ENCODE peak calls at places on chromosome 18, in nine cellular contexts. D, V, W, L, R, B, K, E and S are unnamed samples.

GRCh38 chr18:59249186-59249774 is 24.0 kb downstream of the RAX start:
- DNase-seq in E (peak; percentile 8), V (peak; percentile 40), K (no peak), W (no peak), L (peak; percentile 45), D (no peak), B (peak; percentile 87), R (no peak), S (peak; percentile 59)

GRCh38 chr18:23689616-23690504 is 607 bp downstream of the LAMA3 start:
- DNase-seq in B (peak; percentile 81), L (peak; percentile 39), W (no peak), V (peak; percentile 9), E (no peak), D (peak; percentile 64), R (peak; percentile 33), K (peak; percentile 36), S (peak; percentile 38)

GRCh38 chr18:379665-380356 is 112.0 kb upstream of the THOC1 start:
- DNase-seq in K (peak; percentile 75), B (no peak), L (no peak), E (no peak), W (no peak), D (no peak), V (no peak), R (peak; percentile 73), S (peak; percentile 47)

GRCh38 chr18:59629894-59630293 is 67.3 kb downstream of the CCBE1 start:
- DNase-seq in K (no peak), E (no peak), D (no peak), B (no peak), W (no peak), L (no peak), V (no peak), R (no peak), S (peak; percentile 56)

GRCh38 chr18:23268641-23269040 is 133.4 kb downstream of the CABLES1 start:
- DNase-seq in R (no peak), K (no peak), D (no peak), B (no peak), W (no peak), E (no peak), V (no peak), L (no peak), S (no peak)

GRCh38 chr18:31606265-31606664 is 14.6 kb downstream of the TTR start:
- DNase-seq in R (no peak), V (no peak), K (no peak), D (no peak), E (no peak), B (no peak), W (no peak), L (no peak), S (no peak)

GRCh38 chr18:11366410-11366809 is 217.0 kb upstream of the PIEZO2 start:
- DNase-seq in E (no peak), K (no peak), R (no peak), W (no peak), B (no peak), L (peak; percentile 10), D (no peak), V (no peak), S (no peak)

GRCh38 chr18:286515-287310 is 18.9 kb upstream of the THOC1 start:
- DNase-seq in E (no peak), D (no peak), L (peak; percentile 33), R (no peak), W (no peak), B (no peak), K (no peak), V (no peak), S (no peak)

GRCh38 chr18:24094561-24094960 is 44.3 kb upstream of the CABYR start:
- DNase-seq in K (no peak), V (no peak), R (no peak), D (no peak), L (no peak), B (no peak), E (no peak), W (no peak), S (no peak)